ENCODE peak calls at places on chromosomes 5 and 9, in six cellular contexts. Z, W, L, O, K and F are unnamed samples.
A peak's percentile ranks its signal among the peaks of the same experiment; 100 is the strongest.

GRCh38 chr5:16936150-16937022 is at the start of gene MYO10:
- DNase-seq in O (peak; percentile 98), K (peak; percentile 79), Z (peak; percentile 96), L (no peak), W (peak; percentile 91), F (no peak)

GRCh38 chr5:56323505-56323904 is 90.4 kb upstream of the ANKRD55 start:
- DNase-seq in O (peak; percentile 82), K (no peak), Z (no peak), W (no peak), L (peak; percentile 50), F (no peak)

GRCh38 chr5:129904667-129905466 is 602 bp downstream of the CHSY3 start:
- DNase-seq in Z (peak; percentile 81), W (peak; percentile 62), L (no peak), K (peak; percentile 19), O (no peak), F (no peak)

GRCh38 chr5:113807384-113808053 is 294.0 kb downstream of the YTHDC2 start:
- DNase-seq in O (no peak), K (peak; percentile 45), W (peak; percentile 51), Z (no peak), L (no peak), F (no peak)

GRCh38 chr5:57783693-57784092 is 301.1 kb upstream of the ACTBL2 start:
- DNase-seq in Z (no peak), K (no peak), O (peak; percentile 85), L (no peak), W (no peak), F (no peak)

GRCh38 chr5:59757442-59757841 is 136.1 kb downstream of the PDE4D start:
- DNase-seq in Z (no peak), L (no peak), W (no peak), K (no peak), O (peak; percentile 65), F (no peak)

GRCh38 chr9:38061326-38061947 is 7.6 kb downstream of the SHB start:
- DNase-seq in O (no peak), K (no peak), Z (no peak), W (no peak), L (no peak), F (no peak)

GRCh38 chr9:97307091-97307490 is 368 bp upstream of the CCDC180 start:
- DNase-seq in K (peak; percentile 55), W (peak; percentile 97), L (no peak), Z (peak; percentile 88), O (peak; percentile 86), F (peak; percentile 86)

GRCh38 chr5:172496671-172497371 is 42.5 kb upstream of the SH3PXD2B start:
- DNase-seq in Z (peak; percentile 84), L (no peak), K (peak; percentile 60), W (no peak), O (peak; percentile 95), F (peak; percentile 92)

GRCh38 chr5:152389209-152389608 is 15.9 kb downstream of the NMUR2 start:
- DNase-seq in W (no peak), O (no peak), K (no peak), Z (no peak), L (no peak), F (no peak)

GRCh38 chr5:58191451-58191850 is 268.4 kb downstream of the PLK2 start:
- DNase-seq in O (no peak), Z (no peak), L (no peak), K (no peak), W (no peak), F (no peak)

GRCh38 chr5:158434749-158435148 is 575.8 kb upstream of the CLINT1 start:
- DNase-seq in Z (no peak), O (no peak), W (no peak), L (no peak), K (no peak), F (no peak)
- H3K4me3 ChIP-seq in Z (no peak overlapping the region), O (no peak overlapping the region), W (no peak overlapping the region), L (no peak overlapping the region), K (no peak overlapping the region), F (no peak overlapping the region)

GRCh38 chr9:2691626-2692025 is 25.7 kb upstream of the KCNV2 start:
- DNase-seq in L (no peak), Z (no peak), W (no peak), O (no peak), K (no peak), F (no peak)

GRCh38 chr9:2691212-2691611 is 26.1 kb upstream of the KCNV2 start:
- DNase-seq in W (no peak), Z (no peak), O (no peak), K (no peak), L (no peak), F (no peak)

GRCh38 chr9:2686884-2687283 is 30.4 kb upstream of the KCNV2 start:
- DNase-seq in W (no peak), Z (no peak), O (no peak), L (no peak), K (no peak), F (peak; percentile 42)

GRCh38 chr9:2688636-2689035 is 28.7 kb upstream of the KCNV2 start:
- DNase-seq in W (no peak), L (no peak), O (no peak), Z (no peak), K (no peak), F (no peak)
- H3K36me3 ChIP-seq in W (no peaks in the 10 kb centered on the region), L (no peaks in the 10 kb centered on the region), O (no peaks in the 10 kb centered on the region), Z (no peaks in the 10 kb centered on the region), K (no peaks in the 10 kb centered on the region), F (no peaks in the 10 kb centered on the region)

DNA sequence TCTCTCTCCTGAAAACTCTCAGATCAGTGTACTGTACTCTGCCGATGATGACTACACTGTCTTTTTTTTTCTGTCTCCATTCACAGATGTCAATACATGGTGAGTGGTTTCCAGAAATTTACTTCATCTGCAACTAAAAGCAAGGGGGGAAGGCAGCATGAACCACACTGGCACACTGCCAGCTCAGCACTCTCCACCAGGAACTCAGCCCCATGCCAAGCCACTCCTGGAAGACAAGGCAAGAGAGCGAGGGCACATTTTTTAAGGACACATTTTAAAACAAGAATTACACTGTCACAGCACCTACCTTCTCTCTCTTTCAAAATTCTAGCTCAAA is 75.3 kb downstream of the HMHB1 start:
- DNase-seq in W (no peak), O (no peak), K (peak; percentile 21), Z (peak; percentile 77), L (no peak), F (no peak)
- H3K27ac ChIP-seq in W (no peak overlapping the region), O (peak overlapping the region; percentile 95), K (no peak overlapping the region), Z (no peak overlapping the region), L (no peak overlapping the region), F (no peak overlapping the region)

GRCh38 chr5:135396459-135397055 is 2.5 kb downstream of the MACROH2A1 start:
- DNase-seq in W (no peak), O (no peak), K (no peak), L (no peak), Z (no peak), F (no peak)
- H3K4me3 ChIP-seq in W (no peak overlapping the region), O (no peak overlapping the region), K (no peak overlapping the region), L (no peak overlapping the region), Z (no peak overlapping the region), F (no peak overlapping the region)

DNA sequence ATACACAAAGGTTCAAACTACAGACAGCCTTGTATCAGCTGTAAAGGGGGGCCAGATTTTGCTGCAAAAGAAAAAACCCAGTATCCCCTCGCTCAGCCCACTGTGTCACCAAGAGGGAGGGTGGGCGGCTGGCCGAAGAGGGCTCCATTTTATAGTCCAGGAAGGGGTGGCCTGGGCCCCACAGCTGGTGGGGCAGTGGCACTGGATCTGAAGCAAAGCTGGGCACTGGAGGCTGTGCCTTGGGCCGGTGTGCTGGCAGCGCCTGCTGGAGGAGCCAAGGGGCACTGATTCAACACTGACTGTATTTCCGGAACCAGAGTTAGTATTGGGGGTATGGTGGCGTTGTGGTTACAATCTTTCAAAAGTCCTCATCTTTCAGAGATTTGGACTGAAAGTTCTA is 9.1 kb downstream of the BRD3 start:
- DNase-seq in L (no peak), K (no peak), W (peak; percentile 0), O (peak; percentile 99), Z (peak; percentile 66), F (no peak)
- H3K36me3 ChIP-seq in L (peaks cover 2% of the 10 kb centered on the region), K (no peaks in the 10 kb centered on the region), W (no peaks in the 10 kb centered on the region), O (no peaks in the 10 kb centered on the region), Z (no peaks in the 10 kb centered on the region), F (peaks cover 5% of the 10 kb centered on the region)

GRCh38 chr9:89173072-89173471 is 5.5 kb downstream of the SHC3 start:
- DNase-seq in L (no peak), Z (no peak), W (no peak), O (no peak), K (no peak), F (peak; percentile 84)
- H3K27ac ChIP-seq in L (no peak overlapping the region), Z (no peak overlapping the region), W (no peak overlapping the region), O (no peak overlapping the region), K (no peak overlapping the region), F (no peak overlapping the region)

DNA sequence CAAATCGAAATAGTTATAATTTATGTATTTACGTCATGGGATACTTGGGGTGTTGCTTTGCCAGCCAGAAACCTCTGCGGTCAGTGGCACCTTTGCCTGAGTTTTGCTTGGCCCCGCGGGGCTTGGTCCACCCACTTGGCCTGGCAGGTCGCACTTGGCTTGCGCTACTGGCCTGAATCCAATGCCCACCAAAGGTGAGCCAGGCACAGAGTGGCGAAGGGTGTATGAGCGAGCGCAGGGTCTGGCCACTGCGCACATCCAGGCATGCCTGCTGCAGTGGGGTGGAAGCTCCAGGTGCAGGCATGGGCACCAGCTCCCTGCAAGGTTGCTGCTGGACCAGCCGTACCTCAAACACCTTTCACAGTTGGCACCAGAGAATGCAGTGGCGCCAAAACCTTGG is 714.6 kb downstream of the CDH9 start:
- DNase-seq in K (no peak), O (no peak), Z (peak; percentile 67), L (no peak), W (no peak), F (no peak)
- H3K4me3 ChIP-seq in K (no peak overlapping the region), O (no peak overlapping the region), Z (no peak overlapping the region), L (no peak overlapping the region), W (no peak overlapping the region), F (no peak overlapping the region)

GRCh38 chr5:67619235-67619634 is 422.6 kb upstream of the CD180 start:
- DNase-seq in O (no peak), W (no peak), K (no peak), L (no peak), Z (no peak), F (no peak)

GRCh38 chr5:67619636-67620035 is 423.0 kb upstream of the CD180 start:
- DNase-seq in L (no peak), W (no peak), K (peak; percentile 58), Z (no peak), O (no peak), F (no peak)

GRCh38 chr5:67620386-67621039 is 423.9 kb upstream of the CD180 start:
- DNase-seq in W (no peak), Z (no peak), L (no peak), K (no peak), O (no peak), F (no peak)

GRCh38 chr5:67621040-67621397 is 424.4 kb upstream of the CD180 start:
- DNase-seq in Z (no peak), K (no peak), O (no peak), L (no peak), W (no peak), F (no peak)

DNA sequence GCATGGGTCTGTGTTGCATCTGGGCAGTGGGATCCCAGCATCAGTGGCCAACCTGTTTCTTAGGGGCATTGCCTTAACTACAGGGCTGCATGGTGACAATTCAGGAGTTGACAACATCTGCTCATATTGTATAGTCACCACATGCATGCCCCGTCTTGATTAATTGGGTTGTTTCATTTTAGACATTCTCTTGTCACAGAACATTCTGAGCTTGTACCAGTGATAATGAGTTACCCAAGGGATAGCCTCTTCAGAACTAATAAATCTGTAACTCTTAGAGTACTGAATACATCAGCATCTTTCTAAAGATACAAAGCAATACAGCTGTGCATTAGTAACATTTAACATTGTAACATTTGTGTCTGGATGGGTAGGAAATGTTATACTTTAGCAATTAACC is 426.5 kb upstream of the CD180 start:
- DNase-seq in Z (no peak), W (peak; percentile 48), L (no peak), K (no peak), O (no peak), F (no peak)
- H3K36me3 ChIP-seq in Z (no peaks in the 10 kb centered on the region), W (no peaks in the 10 kb centered on the region), L (no peaks in the 10 kb centered on the region), K (no peaks in the 10 kb centered on the region), O (no peaks in the 10 kb centered on the region), F (no peaks in the 10 kb centered on the region)

GRCh38 chr5:88815048-88815789 is 67.8 kb downstream of the MEF2C start:
- DNase-seq in O (no peak), W (no peak), K (no peak), L (no peak), Z (no peak), F (no peak)
- H3K27ac ChIP-seq in O (no peak overlapping the region), W (no peak overlapping the region), K (no peak overlapping the region), L (no peak overlapping the region), Z (no peak overlapping the region), F (peak overlapping the region; percentile 30)